ENCODE peak calls at places on chromosomes 11 and 22, in eight cellular contexts. H is Peyer's patch; R is CD4-positive, CD25-positive, alpha-beta regulatory T cell; N is GM06990; S is fibroblast of villous mesenchyme; A is heart left ventricle; U is coronary artery; Q is lower lobe of right lung. T is an unnamed sample.

GRCh38 chr11:73520358-73521061 is 77.4 kb downstream of the FAM168A start:
- DNase-seq in H (no peak), R (peak; percentile 78), N (peak; percentile 41), S (no peak), A (no peak), U (no peak), Q (no peak), T (no peak)

GRCh38 chr22:38144025-38144405 is 33.5 kb upstream of the BAIAP2L2 start:
- DNase-seq in H (peak; percentile 47), R (no peak), N (no peak), S (no peak), A (no peak), U (peak; percentile 53), Q (no peak), T (no peak)

GRCh38 chr11:70421123-70421522 is 22.8 kb downstream of the CTTN start:
- DNase-seq in H (no peak), R (peak; percentile 27), N (no peak), S (no peak), A (no peak), U (no peak), Q (no peak), T (no peak)

GRCh38 chr11:104968365-104968855 is at the start of gene CASP4:
- DNase-seq in H (no peak), R (peak; percentile 67), N (peak; percentile 29), S (peak; percentile 92), A (peak; percentile 14), U (no peak), Q (no peak), T (peak; percentile 49)

GRCh38 chr11:287821-288327 is 1.1 kb upstream of the PGGHG start:
- DNase-seq in H (peak; percentile 84), R (no peak), N (no peak), S (no peak), A (peak; percentile 4), U (no peak), Q (peak; percentile 66), T (peak; percentile 69)

GRCh38 chr11:62847767-62848314 is 8.5 kb upstream of the WDR74 start:
- DNase-seq in H (no peak), R (no peak), N (no peak), S (no peak), A (no peak), U (no peak), Q (no peak), T (no peak)

GRCh38 chr22:21077884-21078508 is 32.2 kb downstream of the LRRC74B start:
- DNase-seq in H (no peak), R (no peak), N (no peak), S (no peak), A (no peak), U (no peak), Q (no peak), T (no peak)

GRCh38 chr22:49968831-49969661 is 8.5 kb downstream of the PIM3 start:
- DNase-seq in H (peak; percentile 52), R (no peak), N (peak; percentile 20), S (no peak), A (peak; percentile 12), U (peak; percentile 73), Q (peak; percentile 56), T (no peak)

GRCh38 chr11:13152736-13153541 is 124.7 kb upstream of the BMAL1 start:
- DNase-seq in H (no peak), R (no peak), N (no peak), S (peak; percentile 34), A (no peak), U (no peak), Q (no peak), T (no peak)

GRCh38 chr22:38228873-38229740 is 27.3 kb downstream of the MAFF start:
- DNase-seq in H (peak; percentile 70), R (no peak), N (no peak), S (peak; percentile 58), A (no peak), U (no peak), Q (no peak), T (no peak)

GRCh38 chr11:111723595-111723994 is 42.6 kb downstream of the PPP2R1B start:
- DNase-seq in H (no peak), R (no peak), N (no peak), S (no peak), A (no peak), U (no peak), Q (no peak), T (no peak)

GRCh38 chr11:68763181-68763721 is 11.9 kb upstream of the TESMIN start:
- DNase-seq in H (no peak), R (no peak), N (no peak), S (no peak), A (no peak), U (no peak), Q (no peak), T (no peak)

GRCh38 chr11:119982517-119983239 is 155.2 kb downstream of the TRIM29 start:
- DNase-seq in H (no peak), R (no peak), N (no peak), S (no peak), A (no peak), U (no peak), Q (no peak), T (no peak)

GRCh38 chr11:62411524-62411923 is 7.3 kb upstream of the SCGB1A1 start:
- DNase-seq in H (no peak), R (no peak), N (no peak), S (no peak), A (no peak), U (no peak), Q (no peak), T (no peak)

GRCh38 chr11:8683115-8683807 is 669 bp downstream of the RPL27A start:
- DNase-seq in H (no peak), R (no peak), N (no peak), S (peak; percentile 48), A (no peak), U (no peak), Q (peak; percentile 66), T (peak; percentile 29)

GRCh38 chr11:104534268-104534667 is 364.0 kb downstream of the CASP12 start:
- DNase-seq in H (no peak), R (no peak), N (no peak), S (peak; percentile 26), A (no peak), U (no peak), Q (no peak), T (no peak)

GRCh38 chr22:49020314-49020713 is 807.4 kb downstream of the BRD1 start:
- DNase-seq in H (peak; percentile 9), R (no peak), N (no peak), S (no peak), A (no peak), U (peak; percentile 21), Q (peak; percentile 14), T (no peak)

GRCh38 chr11:64747961-64748715 is 4.2 kb upstream of the RASGRP2 start:
- DNase-seq in H (no peak), R (no peak), N (no peak), S (peak; percentile 85), A (no peak), U (no peak), Q (no peak), T (no peak)

GRCh38 chr11:110251837-110252236 is 44.6 kb downstream of the RDX start:
- DNase-seq in H (no peak), R (no peak), N (no peak), S (peak; percentile 31), A (peak; percentile 9), U (no peak), Q (no peak), T (no peak)

GRCh38 chr22:49815641-49816071 is 12.0 kb downstream of the BRD1 start:
- DNase-seq in H (no peak), R (no peak), N (no peak), S (no peak), A (no peak), U (no peak), Q (peak; percentile 37), T (no peak)

GRCh38 chr11:63747006-63747405 is 21.6 kb downstream of the ZFTA start:
- DNase-seq in H (no peak), R (no peak), N (no peak), S (peak; percentile 94), A (no peak), U (no peak), Q (no peak), T (no peak)

GRCh38 chr22:36486619-36487384 is 5.4 kb upstream of the TXN2 start:
- DNase-seq in H (no peak), R (peak; percentile 76), N (no peak), S (peak; percentile 74), A (peak; percentile 46), U (no peak), Q (no peak), T (peak; percentile 50)

GRCh38 chr11:46338636-46338987 is 8.7 kb upstream of the DGKZ start:
- DNase-seq in H (no peak), R (no peak), N (no peak), S (peak; percentile 87), A (no peak), U (no peak), Q (no peak), T (no peak)

GRCh38 chr11:91795139-91795887 is 429.3 kb upstream of the FAT3 start:
- DNase-seq in H (no peak), R (no peak), N (no peak), S (no peak), A (no peak), U (no peak), Q (no peak), T (no peak)

GRCh38 chr11:31887180-31887579 is 76.1 kb upstream of the PAX6 start:
- DNase-seq in H (no peak), R (peak; percentile 6), N (no peak), S (no peak), A (no peak), U (no peak), Q (no peak), T (no peak)

GRCh38 chr11:122159173-122159701 is 43.2 kb upstream of the BLID start:
- DNase-seq in H (no peak), R (no peak), N (no peak), S (peak; percentile 75), A (peak; percentile 12), U (no peak), Q (no peak), T (no peak)
- H3K4me3 ChIP-seq in H (no peak overlapping the region), R (no peak overlapping the region), N (no peak overlapping the region), S (peak overlapping the region; percentile 45), A (no peak overlapping the region), U (peak overlapping the region; percentile 53), Q (no peak overlapping the region), T (no peak overlapping the region)

DNA sequence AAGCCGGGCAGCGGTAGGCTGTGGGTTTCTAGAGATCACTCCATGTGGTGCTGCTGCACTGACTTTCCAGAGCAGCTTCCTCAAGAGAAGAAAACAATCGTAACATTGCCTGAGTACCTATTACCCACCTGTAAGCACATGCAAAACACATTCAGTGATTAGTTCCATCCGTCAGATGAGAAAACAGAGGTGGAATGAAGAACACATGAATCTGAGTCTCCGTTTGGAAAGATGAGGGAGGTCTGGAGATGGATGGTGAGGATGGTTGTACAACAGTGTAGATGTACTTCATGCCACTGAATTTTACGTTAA is 7.5 kb upstream of the SLCO2B1 start:
- DNase-seq in H (no peak), R (no peak), N (no peak), S (no peak), A (no peak), U (no peak), Q (no peak), T (no peak)
- H3K4me3 ChIP-seq in H (no peak overlapping the region), R (peak overlapping the region; percentile 60), N (no peak overlapping the region), S (no peak overlapping the region), A (no peak overlapping the region), U (no peak overlapping the region), Q (no peak overlapping the region), T (peak overlapping the region; percentile 16)

GRCh38 chr22:26646158-26646557 is 11.2 kb upstream of the MIAT start:
- DNase-seq in H (no peak), R (no peak), N (no peak), S (peak; percentile 60), A (no peak), U (no peak), Q (no peak), T (no peak)
- H3K4me3 ChIP-seq in H (no peak overlapping the region), R (no peak overlapping the region), N (no peak overlapping the region), S (no peak overlapping the region), A (no peak overlapping the region), U (no peak overlapping the region), Q (no peak overlapping the region), T (no peak overlapping the region)

GRCh38 chr11:66905631-66906030 is 48.8 kb downstream of the LRFN4 start:
- DNase-seq in H (no peak), R (no peak), N (no peak), S (no peak), A (no peak), U (no peak), Q (no peak), T (no peak)
- H3K4me3 ChIP-seq in H (no peak overlapping the region), R (no peak overlapping the region), N (no peak overlapping the region), S (no peak overlapping the region), A (no peak overlapping the region), U (no peak overlapping the region), Q (no peak overlapping the region), T (no peak overlapping the region)

T was measured in CD8-positive, alpha-beta memory T cell.